ENCODE peak calls at places on chromosomes 12 and 14, in nine cellular contexts. U is body of pancreas, Z is heart left ventricle, D is A549, K is suprapubic skin, B is uterus, M is esophagus muscularis mucosa, H is testis, A is IMR-90. L is an unnamed sample. For H3K4me1, the result is how much of the 10 kb centered on the place peaks cover.

GRCh38 chr12:59181378-59181777 is 261.1 kb upstream of the LRIG3 start:
- DNase-seq in U (no peak), Z (no peak), D (no peak), K (no peak), B (no peak), M (no peak), H (no peak), A (no peak), L (no peak)

GRCh38 chr12:40469736-40470135 is 222.5 kb upstream of the CNTN1 start:
- DNase-seq in U (no peak), Z (no peak), D (no peak), K (no peak), B (no peak), M (no peak), H (no peak), A (no peak), L (no peak)

GRCh38 chr14:82003418-82003817 is 469.8 kb upstream of the SEL1L start:
- DNase-seq in U (no peak), Z (no peak), D (no peak), K (no peak), B (no peak), M (no peak), H (no peak), A (no peak), L (no peak)

GRCh38 chr12:43758247-43758727 is 303 bp downstream of the PUS7L start:
- DNase-seq in U (peak), Z (peak), D (no peak), K (no peak), B (peak), M (no peak), H (peak), A (peak), L (no peak)

GRCh38 chr12:34297790-34298164 is 275.5 kb downstream of the ALG10 start:
- DNase-seq in U (no peak), Z (peak), D (no peak), K (no peak), B (no peak), M (no peak), H (no peak), A (no peak), L (no peak)

GRCh38 chr14:68806526-68807147 is 13.8 kb upstream of the ZFP36L1 start:
- DNase-seq in U (no peak), Z (peak), D (no peak), K (peak), B (no peak), M (peak), H (peak), A (no peak), L (no peak)

GRCh38 chr14:53670701-53671100 is 285.9 kb downstream of the BMP4 start:
- DNase-seq in U (peak), Z (no peak), D (peak), K (no peak), B (no peak), M (no peak), H (no peak), A (peak), L (no peak)

GRCh38 chr14:77542349-77543239 is 44.0 kb upstream of the ISM2 start:
- DNase-seq in U (no peak), Z (no peak), D (no peak), K (no peak), B (no peak), M (no peak), H (no peak), A (no peak), L (no peak)

GRCh38 chr12:61097991-61098580 is 1162.1 kb upstream of the USP15 start:
- DNase-seq in U (no peak), Z (no peak), D (no peak), K (no peak), B (no peak), M (no peak), H (no peak), A (no peak), L (no peak)

GRCh38 chr12:111024205-111024794 is 103.9 kb upstream of the MYL2 start:
- DNase-seq in U (peak), Z (peak), D (peak), K (no peak), B (no peak), M (no peak), H (peak), A (peak), L (peak)

GRCh38 chr12:89762498-89763170 is 54.0 kb upstream of the ATP2B1 start:
- DNase-seq in U (no peak), Z (no peak), D (no peak), K (no peak), B (no peak), M (no peak), H (no peak), A (no peak), L (no peak)

GRCh38 chr14:92389598-92390126 is 66.7 kb downstream of the SLC24A4 start:
- DNase-seq in U (no peak), Z (no peak), D (no peak), K (no peak), B (no peak), M (no peak), H (no peak), A (no peak), L (no peak)

GRCh38 chr12:75578546-75578945 is 67.1 kb upstream of the KRR1 start:
- DNase-seq in U (no peak), Z (no peak), D (no peak), K (no peak), B (no peak), M (no peak), H (no peak), A (no peak), L (no peak)

GRCh38 chr12:46677749-46678148 is 148.0 kb downstream of the SLC38A4 start:
- DNase-seq in U (no peak), Z (no peak), D (peak), K (no peak), B (no peak), M (no peak), H (no peak), A (peak), L (no peak)

GRCh38 chr12:52130695-52131094 is 51.2 kb downstream of the SMIM41 start:
- DNase-seq in U (no peak), Z (no peak), D (no peak), K (peak), B (no peak), M (no peak), H (peak), A (no peak), L (no peak)

GRCh38 chr14:51677738-51678137 is 26.0 kb downstream of the FRMD6 start:
- DNase-seq in U (no peak), Z (no peak), D (no peak), K (no peak), B (no peak), M (no peak), H (no peak), A (no peak), L (no peak)

GRCh38 chr12:12158858-12159257 is 88.1 kb downstream of the BCL2L14 start:
- DNase-seq in U (no peak), Z (no peak), D (no peak), K (no peak), B (no peak), M (no peak), H (no peak), A (no peak), L (no peak)

GRCh38 chr12:18158774-18159557 is 69.0 kb upstream of the RERGL start:
- DNase-seq in U (peak), Z (no peak), D (peak), K (no peak), B (no peak), M (no peak), H (peak), A (peak), L (no peak)

GRCh38 chr12:5102261-5102789 is 58.6 kb downstream of the KCNA5 start:
- DNase-seq in U (no peak), Z (no peak), D (no peak), K (no peak), B (no peak), M (no peak), H (no peak), A (peak), L (no peak)

GRCh38 chr12:67592228-67593011 is 56.1 kb upstream of the DYRK2 start:
- DNase-seq in U (peak), Z (no peak), D (peak), K (no peak), B (peak), M (no peak), H (no peak), A (peak), L (no peak)

GRCh38 chr14:51607677-51608076 is 44.0 kb upstream of the FRMD6 start:
- DNase-seq in U (peak), Z (no peak), D (no peak), K (no peak), B (no peak), M (no peak), H (peak), A (peak), L (no peak)

GRCh38 chr12:75692883-75693282 is 181.5 kb upstream of the KRR1 start:
- DNase-seq in U (no peak), Z (no peak), D (no peak), K (no peak), B (no peak), M (no peak), H (no peak), A (peak), L (no peak)

GRCh38 chr14:57182760-57183503 is 85.8 kb downstream of the EXOC5 start:
- DNase-seq in U (no peak), Z (no peak), D (peak), K (no peak), B (no peak), M (no peak), H (peak), A (peak), L (no peak)

GRCh38 chr14:70921669-70922068 is 14.4 kb downstream of the PCNX1 start:
- DNase-seq in U (no peak), Z (no peak), D (no peak), K (no peak), B (no peak), M (no peak), H (no peak), A (no peak), L (no peak)

GRCh38 chr14:85532570-85532969 is 2.6 kb downstream of the FLRT2 start:
- DNase-seq in U (no peak), Z (no peak), D (no peak), K (no peak), B (no peak), M (no peak), H (no peak), A (no peak), L (no peak)

GRCh38 chr12:452667-453210 is 7.0 kb upstream of the B4GALNT3 start:
- DNase-seq in U (no peak), Z (peak), D (no peak), K (no peak), B (no peak), M (no peak), H (peak), A (no peak), L (no peak)

GRCh38 chr12:116222358-116222757 is 55.1 kb downstream of the MED13L start:
- DNase-seq in U (peak), Z (peak), D (peak), K (peak), B (peak), M (peak), H (peak), A (peak), L (peak)

GRCh38 chr14:55126932-55127490 is 2.0 kb upstream of the LGALS3 start:
- DNase-seq in U (no peak), Z (no peak), D (no peak), K (no peak), B (no peak), M (no peak), H (no peak), A (no peak), L (no peak)

GRCh38 chr12:5599378-5599777 is 167.5 kb downstream of the NTF3 start:
- DNase-seq in U (no peak), Z (no peak), D (no peak), K (no peak), B (no peak), M (no peak), H (no peak), A (no peak), L (no peak)

GRCh38 chr12:95217377-95218163 is at the start of the genes FGD6 and VEZT:
- DNase-seq in U (peak), Z (peak), D (peak), K (peak), B (peak), M (peak), H (peak), A (peak), L (peak)
- TF ChIP-seq POLR2A in U (peak), Z (peak), D (peak), K (peak), B (peak), M (peak), H (peak), A (peak), L (peak)

GRCh38 chr12:72276212-72276865 is 4.2 kb downstream of the TRHDE start:
- DNase-seq in U (no peak), Z (no peak), D (no peak), K (no peak), B (no peak), M (no peak), H (no peak), A (no peak), L (no peak)
- H3K4me3 ChIP-seq in U (no peak), Z (no peak), D (no peak), K (no peak), B (no peak), M (no peak), H (no peak), A (peak), L (no peak)

GRCh38 chr12:8064131-8064530 is 2.0 kb downstream of the C3AR1 start:
- DNase-seq in U (no peak), Z (no peak), D (no peak), K (no peak), B (no peak), M (no peak), H (no peak), A (no peak), L (no peak)
- H3K4me1 ChIP-seq in U (under half), Z (under half), D (under half), K (under half), B (under half), M (under half), H (under half), A (under half), L (under half)

GRCh38 chr12:9163392-9163791 is 44.8 kb downstream of the PZP start:
- DNase-seq in U (no peak), Z (no peak), D (no peak), K (no peak), B (peak), M (no peak), H (no peak), A (no peak), L (no peak)
- TF ChIP-seq POLR2A in U (no peak), Z (no peak), D (no peak), K (no peak), B (no peak), M (no peak), H (no peak), A (no peak), L (no peak)

GRCh38 chr14:36663404-36664321 is 2.0 kb downstream of the PAX9 start:
- DNase-seq in U (no peak), Z (peak), D (no peak), K (no peak), B (no peak), M (no peak), H (no peak), A (no peak), L (no peak)

GRCh38 chr14:36660736-36661505 is 739 bp upstream of the PAX9 start:
- DNase-seq in U (no peak), Z (no peak), D (no peak), K (peak), B (no peak), M (no peak), H (no peak), A (no peak), L (no peak)

GRCh38 chr14:36662543-36663403 is 1.1 kb downstream of the PAX9 start:
- DNase-seq in U (no peak), Z (no peak), D (peak), K (no peak), B (no peak), M (no peak), H (no peak), A (no peak), L (no peak)

GRCh38 chr14:36661506-36662257 is at the start of gene PAX9:
- DNase-seq in U (peak), Z (peak), D (peak), K (peak), B (no peak), M (peak), H (peak), A (peak), L (peak)

DNA sequence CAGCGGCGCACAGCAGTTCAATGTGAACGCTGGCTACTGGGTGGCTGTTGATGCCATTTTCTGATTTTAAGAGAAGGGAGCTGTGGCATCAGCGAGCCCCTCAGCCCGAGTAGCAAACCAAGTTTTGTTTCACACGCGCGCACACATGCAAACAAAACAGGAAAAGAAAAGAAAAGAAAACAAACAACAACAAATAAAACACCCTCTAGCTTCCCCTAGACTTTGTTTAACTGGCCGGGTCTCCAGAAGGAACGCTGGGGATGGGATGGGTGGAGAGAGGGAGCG is 540 bp downstream of the PAX9 start:
- DNase-seq in U (no peak), Z (no peak), D (no peak), K (no peak), B (no peak), M (no peak), H (no peak), A (no peak), L (no peak)
- H3K4me3 ChIP-seq in U (peak), Z (peak), D (peak), K (peak), B (no peak), M (peak), H (peak), A (no peak), L (no peak)

GRCh38 chr14:65079201-65079600 is 23.1 kb downstream of the MAX start:
- DNase-seq in U (no peak), Z (no peak), D (no peak), K (no peak), B (no peak), M (no peak), H (no peak), A (no peak), L (no peak)

GRCh38 chr14:65079788-65080187 is 22.5 kb downstream of the MAX start:
- DNase-seq in U (no peak), Z (no peak), D (no peak), K (no peak), B (no peak), M (no peak), H (no peak), A (no peak), L (no peak)

GRCh38 chr14:65084554-65085190 is 17.6 kb downstream of the MAX start:
- DNase-seq in U (no peak), Z (no peak), D (no peak), K (no peak), B (no peak), M (no peak), H (no peak), A (no peak), L (no peak)

GRCh38 chr14:65077318-65077717 is 25.0 kb downstream of the MAX start:
- DNase-seq in U (no peak), Z (no peak), D (no peak), K (no peak), B (no peak), M (no peak), H (no peak), A (no peak), L (no peak)

GRCh38 chr14:65080954-65081747 is 21.2 kb downstream of the MAX start:
- DNase-seq in U (no peak), Z (no peak), D (no peak), K (no peak), B (no peak), M (no peak), H (no peak), A (peak), L (no peak)
- H3K4me1 ChIP-seq in U (under half), Z (half or more), D (under half), K (under half), B (under half), M (half or more), H (under half), A (under half), L (under half)